ENCODE peak calls at places on chromosome 12, in seven cellular contexts. I is choroid plexus epithelial cell; D is NCI-H526; H is PC-9; C is tibial artery; N is transverse colon; W is activated naive CD8-positive, alpha-beta T cell treated with anti-CD3 and anti-CD28 coated beads, Interleukin-2, amount 50 U/mL, for 24 hours. P is an unnamed sample.

GRCh38 chr12:16606936-16607335 is 974 bp upstream of the LMO3 start:
- DNase-seq in I (no peak), D (peak; percentile 44), H (no peak), C (no peak), N (no peak), W (no peak), P (no peak)

GRCh38 chr12:27158322-27158721 is 75.9 kb upstream of the C12orf71 start:
- DNase-seq in I (no peak), D (no peak), H (no peak), C (no peak), N (no peak), W (no peak), P (peak; percentile 12)

GRCh38 chr12:109277899-109278762 is 31.0 kb downstream of the FOXN4 start:
- DNase-seq in I (peak; percentile 16), D (no peak), H (peak; percentile 66), C (no peak), N (no peak), W (no peak), P (no peak)

GRCh38 chr12:95083938-95084337 is 10.5 kb upstream of the NR2C1 start:
- DNase-seq in I (peak; percentile 83), D (no peak), H (no peak), C (no peak), N (no peak), W (no peak), P (peak; percentile 5)

GRCh38 chr12:115897718-115898117 is 379.8 kb downstream of the MED13L start:
- DNase-seq in I (peak; percentile 4), D (no peak), H (no peak), C (no peak), N (no peak), W (no peak), P (no peak)

GRCh38 chr12:121175383-121176119 is 34.4 kb upstream of the P2RX4 start:
- DNase-seq in I (peak; percentile 29), D (no peak), H (no peak), C (peak; percentile 54), N (no peak), W (no peak), P (peak; percentile 46)

GRCh38 chr12:87336814-87337336 is 692.3 kb downstream of the C12orf50 start:
- DNase-seq in I (peak; percentile 20), D (no peak), H (no peak), C (no peak), N (no peak), W (no peak), P (no peak)

GRCh38 chr12:34290191-34290995 is 268.1 kb downstream of the ALG10 start:
- DNase-seq in I (no peak), D (no peak), H (no peak), C (no peak), N (peak; percentile 4), W (no peak), P (no peak)

GRCh38 chr12:108099778-108100177 is 29.3 kb upstream of the WSCD2 start:
- DNase-seq in I (no peak), D (no peak), H (no peak), C (no peak), N (no peak), W (no peak), P (no peak)

P was measured in globus pallidus.